ENCODE peak calls at places on chromosomes 11 and 22, in six cellular contexts. T is mucosa of descending colon, A is H54, G is ureter, H is HS-27A, I is NCI-H345. N is an unnamed sample.

GRCh38 chr22:36405221-36405631 is 17.5 kb upstream of the MYH9 start:
- DNase-seq in G (no peak), H (no peak), A (no peak), T (no peak), I (no peak), N (peak; percentile 97)

GRCh38 chr11:119885067-119885466 is 156.1 kb upstream of the NECTIN1 start:
- DNase-seq in G (no peak), T (no peak), I (peak; percentile 93), A (no peak), H (no peak), N (no peak)

GRCh38 chr11:129792663-129793062 is 23.0 kb upstream of the TMEM45B start:
- DNase-seq in A (no peak), I (no peak), H (no peak), G (no peak), T (no peak), N (no peak)

GRCh38 chr11:2911088-2912037 is 17.9 kb downstream of the PHLDA2 start:
- DNase-seq in G (no peak), H (no peak), I (no peak), T (peak; percentile 71), A (no peak), N (no peak)

GRCh38 chr11:13249992-13250391 is 27.6 kb upstream of the BMAL1 start:
- DNase-seq in H (no peak), G (no peak), I (no peak), A (no peak), T (no peak), N (no peak)

GRCh38 chr11:132349806-132350733 is 979.7 kb downstream of the NTM start:
- DNase-seq in T (no peak), A (no peak), H (no peak), I (no peak), G (no peak), N (no peak)

GRCh38 chr11:132187391-132187790 is 817.0 kb downstream of the NTM start:
- DNase-seq in T (no peak), A (no peak), H (no peak), I (no peak), G (no peak), N (no peak)

GRCh38 chr22:37273126-37273845 is 9.0 kb upstream of the CYTH4 start:
- DNase-seq in T (no peak), H (no peak), I (no peak), G (no peak), A (no peak), N (peak; percentile 74)

GRCh38 chr11:115497303-115497702 is 6.9 kb downstream of the CADM1 start:
- DNase-seq in T (no peak), I (no peak), A (no peak), G (no peak), H (no peak), N (peak; percentile 7)

GRCh38 chr22:49838771-49839717 is 11.4 kb upstream of the BRD1 start:
- DNase-seq in T (peak; percentile 64), I (no peak), G (no peak), H (no peak), A (no peak), N (no peak)

GRCh38 chr22:33825761-33826160 is 94.5 kb downstream of the LARGE1 start:
- DNase-seq in I (no peak), H (no peak), T (no peak), A (no peak), G (no peak), N (no peak)

GRCh38 chr22:45932066-45932465 is 44.9 kb downstream of the WNT7B start:
- DNase-seq in A (no peak), H (peak; percentile 42), G (no peak), T (no peak), I (no peak), N (no peak)

GRCh38 chr22:42277988-42278776 is 7.7 kb upstream of the TCF20 start:
- DNase-seq in T (no peak), H (no peak), G (no peak), I (no peak), A (no peak), N (peak; percentile 60)

GRCh38 chr11:69423611-69424385 is 57.7 kb upstream of the LINC01488 start:
- DNase-seq in G (no peak), T (no peak), H (no peak), I (no peak), A (no peak), N (no peak)

N was measured in MV-4-11.